ENCODE peak calls at places on chromosomes 3 and 15, in four cellular contexts. C is AG09309; I is CD8-positive, alpha-beta T cell; Z is mammary epithelial cell. S is an unnamed sample.

GRCh38 chr3:126466886-126467610 is 8.6 kb downstream of the ZXDC start:
- DNase-seq in C (no peak), I (no peak), Z (no peak), S (no peak)

GRCh38 chr3:79211588-79212359 is 556.0 kb downstream of the ROBO1 start:
- DNase-seq in C (no peak), I (no peak), Z (no peak), S (no peak)

GRCh38 chr3:114887806-114888205 is 259.3 kb downstream of the ZBTB20 start:
- DNase-seq in C (peak; percentile 74), I (no peak), Z (no peak), S (no peak)

GRCh38 chr3:177447938-177448337 is 250.7 kb upstream of the TBL1XR1 start:
- DNase-seq in C (no peak), I (no peak), Z (peak; percentile 99), S (no peak)

GRCh38 chr3:158258619-158259018 is 148.7 kb downstream of the RSRC1 start:
- DNase-seq in C (no peak), I (no peak), Z (no peak), S (no peak)

GRCh38 chr3:190399677-190400076 is 11.7 kb downstream of the CLDN16 start:
- DNase-seq in C (no peak), I (no peak), Z (no peak), S (no peak)

GRCh38 chr3:27356976-27357375 is 12.2 kb downstream of the NEK10 start:
- DNase-seq in C (no peak), I (no peak), Z (no peak), S (no peak)

GRCh38 chr3:82957079-82957478 is 1195.6 kb upstream of the GBE1 start:
- DNase-seq in C (no peak), I (no peak), Z (no peak), S (no peak)

GRCh38 chr15:67240235-67241131 is 14.0 kb downstream of the AAGAB start:
- DNase-seq in C (no peak), I (no peak), Z (peak; percentile 30), S (no peak)

GRCh38 chr3:189754356-189754755 is 123.2 kb downstream of the TP63 start:
- DNase-seq in C (no peak), I (no peak), Z (no peak), S (no peak)

GRCh38 chr15:83046558-83047127 is 20.4 kb downstream of the BTBD1 start:
- DNase-seq in C (no peak), I (no peak), Z (peak; percentile 56), S (no peak)

GRCh38 chr3:138608322-138609214 is at the start of gene FAIM:
- DNase-seq in C (peak; percentile 27), I (peak; percentile 52), Z (peak; percentile 68), S (no peak)

GRCh38 chr15:42858999-42859789 is 61.4 kb downstream of the TTBK2 start:
- DNase-seq in C (no peak), I (no peak), Z (no peak), S (no peak)

DNA sequence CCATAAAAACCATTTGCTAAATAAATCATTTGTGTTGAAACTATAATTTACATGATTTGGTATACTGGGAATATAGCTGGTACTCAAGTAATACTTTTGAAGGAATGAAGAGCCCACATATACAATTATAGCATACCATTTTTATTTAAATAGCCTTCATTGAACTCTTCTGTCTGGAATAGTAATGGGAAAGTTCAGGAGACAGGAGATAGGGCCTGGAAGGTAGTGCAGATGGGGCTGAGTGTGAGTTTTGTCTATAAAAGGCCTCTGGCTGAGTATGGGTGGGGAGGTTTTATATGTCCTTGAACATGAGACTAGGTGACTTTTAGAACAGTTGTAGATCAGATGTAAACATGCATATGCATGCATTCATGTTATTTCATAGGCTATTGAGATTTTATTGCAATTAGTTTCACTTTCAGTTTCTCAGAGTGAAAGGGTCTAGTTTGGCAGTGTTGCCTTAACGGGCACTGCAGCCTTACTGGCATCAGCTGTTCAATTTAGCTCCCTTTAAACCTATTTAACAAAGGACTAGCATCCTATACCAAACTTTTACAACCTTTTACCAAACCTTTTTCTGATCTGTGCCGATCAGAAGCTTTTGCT is 27.2 kb downstream of the CGGBP1 start:
- DNase-seq in C (no peak), I (no peak), Z (peak; percentile 16), S (peak; percentile 58)
- H3K4me3 ChIP-seq in C (peak overlapping the region; percentile 33), I (peak overlapping the region; percentile 51), Z (peak overlapping the region; percentile 48), S (peak overlapping the region; percentile 53)

GRCh38 chr3:169147246-169148008 is 516.1 kb downstream of the MECOM start:
- DNase-seq in C (no peak), I (no peak), Z (peak; percentile 72), S (no peak)

GRCh38 chr3:169145551-169145950 is 518.0 kb downstream of the MECOM start:
- DNase-seq in C (no peak), I (no peak), Z (no peak), S (no peak)

GRCh38 chr3:169144691-169145090 is 518.8 kb downstream of the MECOM start:
- DNase-seq in C (no peak), I (no peak), Z (peak; percentile 28), S (no peak)

GRCh38 chr3:169146866-169147245 is 516.7 kb downstream of the MECOM start:
- DNase-seq in C (no peak), I (no peak), Z (no peak), S (no peak)

DNA sequence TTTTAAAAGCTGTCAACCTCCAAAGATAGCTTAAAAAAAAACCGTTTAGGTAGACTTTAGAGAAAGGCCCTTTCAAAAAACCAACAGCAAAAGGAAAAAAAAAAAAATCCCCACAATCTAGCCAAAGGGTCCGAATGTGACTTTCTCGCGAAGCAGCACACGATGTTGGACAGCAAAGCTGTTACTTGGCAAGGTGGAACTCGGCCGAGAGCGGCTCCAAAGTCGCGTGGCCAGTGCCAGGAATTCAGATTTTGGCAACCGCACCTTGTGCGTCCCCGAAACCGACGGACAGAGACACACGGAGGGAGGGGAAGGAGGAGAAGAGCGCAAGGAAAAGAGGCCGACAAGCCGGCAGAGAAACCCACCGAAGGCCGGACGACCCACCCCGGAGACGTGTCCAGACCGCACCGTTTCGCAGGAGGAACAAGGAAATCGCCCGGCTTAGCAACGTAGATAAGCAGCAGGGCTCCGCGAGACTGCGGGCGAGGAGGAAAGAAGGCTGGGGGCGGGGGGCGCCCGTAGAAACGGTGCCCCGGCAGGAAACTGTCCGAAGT is 517.3 kb downstream of the MECOM start:
- DNase-seq in C (no peak), I (no peak), Z (peak; percentile 70), S (no peak)
- H3K4me3 ChIP-seq in C (peak overlapping the region; percentile 81), I (no peak overlapping the region), Z (peak overlapping the region; percentile 96), S (no peak overlapping the region)

DNA sequence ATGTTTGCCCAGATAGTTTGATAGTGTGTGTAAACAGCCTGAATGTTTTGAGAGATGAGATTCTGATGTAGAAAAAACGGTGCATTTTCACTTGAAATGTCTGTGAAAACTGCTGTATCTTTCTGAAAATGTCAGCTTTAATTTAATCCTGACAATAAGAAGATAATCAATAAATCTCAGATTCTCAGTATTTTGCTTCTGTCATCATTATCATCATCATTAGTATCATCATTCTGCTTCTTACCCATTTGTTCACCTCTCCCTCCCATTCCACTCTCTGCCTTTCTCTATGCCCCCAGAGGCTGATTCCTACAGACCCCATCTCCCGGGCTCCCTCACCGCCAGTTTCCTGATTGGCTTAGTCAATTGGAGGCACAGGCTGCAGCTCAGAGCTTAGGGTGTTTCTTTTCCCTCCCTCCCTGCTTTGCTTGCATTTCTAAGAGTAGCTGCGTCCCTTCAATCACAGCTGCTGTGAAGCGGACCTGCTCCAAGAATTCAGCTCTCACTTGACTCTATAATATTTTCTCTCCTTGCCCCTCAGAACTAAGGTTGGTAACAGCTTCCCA is 8.2 kb upstream of the SNTN start:
- DNase-seq in C (no peak), I (no peak), Z (no peak), S (no peak)
- H3K4me3 ChIP-seq in C (no peak overlapping the region), I (no peak overlapping the region), Z (no peak overlapping the region), S (no peak overlapping the region)

GRCh38 chr3:184600685-184601377 is 39.2 kb downstream of the EPHB3 start:
- DNase-seq in C (no peak), I (no peak), Z (peak; percentile 64), S (no peak)
- H3K4me3 ChIP-seq in C (no peak overlapping the region), I (no peak overlapping the region), Z (no peak overlapping the region), S (no peak overlapping the region)

GRCh38 chr15:101439285-101439919 is 50.1 kb downstream of the PCSK6 start:
- DNase-seq in C (no peak), I (no peak), Z (no peak), S (no peak)
- H3K4me3 ChIP-seq in C (peak overlapping the region; percentile 10), I (no peak overlapping the region), Z (no peak overlapping the region), S (no peak overlapping the region)

GRCh38 chr3:13548696-13549512 is at the start of gene FBLN2:
- DNase-seq in C (no peak), I (no peak), Z (no peak), S (no peak)
- H3K4me3 ChIP-seq in C (peak within 1 kb of the TSS; percentile 37), I (peak within 1 kb of the TSS; percentile 20), Z (no peak within 1 kb of the TSS), S (peak within 1 kb of the TSS; percentile 55)

DNA sequence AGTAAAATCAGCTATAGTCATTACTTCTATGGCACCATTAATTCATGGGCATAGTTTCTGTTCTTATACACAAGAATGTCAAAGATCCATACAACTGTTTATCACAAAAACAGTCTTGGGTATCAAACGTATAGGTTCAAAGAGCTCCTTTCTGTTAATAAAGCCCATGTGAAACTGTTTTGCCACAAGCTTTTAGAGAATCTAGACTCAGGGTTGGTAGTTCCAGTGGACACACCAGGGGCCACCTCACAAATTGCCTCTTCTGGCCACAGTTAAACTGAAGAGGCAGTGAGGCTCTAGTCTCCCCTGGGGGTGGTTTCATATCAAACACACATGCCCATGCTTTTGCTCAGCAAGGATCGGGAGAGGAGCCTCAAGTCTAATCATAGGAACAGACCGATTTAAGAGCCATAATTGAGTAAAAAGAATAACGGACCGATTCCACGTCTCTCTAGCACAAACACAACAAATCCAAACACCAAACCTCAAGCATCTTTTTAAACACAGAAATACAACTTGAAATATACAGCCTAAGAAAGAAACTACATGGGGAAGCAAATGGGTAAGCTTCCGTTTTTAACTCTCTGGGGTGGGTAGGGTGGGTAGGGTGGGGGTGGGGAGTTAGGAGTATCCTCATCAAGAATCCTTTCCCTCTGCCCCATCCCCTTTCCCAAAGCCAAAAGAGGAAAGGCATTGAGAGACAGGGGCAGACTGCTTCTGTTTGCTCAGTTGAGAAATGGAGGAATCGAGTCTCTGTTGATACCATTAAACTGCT is 443.3 kb downstream of the MAGI1 start:
- DNase-seq in C (no peak), I (no peak), Z (no peak), S (no peak)
- H3K4me3 ChIP-seq in C (no peak overlapping the region), I (no peak overlapping the region), Z (no peak overlapping the region), S (no peak overlapping the region)

S was measured in Jurkat, Clone E6-1.